ENCODE peak calls at places on chromosomes 3 and 15, in seven cellular contexts. N is mucosa of gallbladder, J is HEK293T, E is GM04504, L is mucosa of descending colon, Y is GM03348, X is NCI-H1417. M is an unnamed sample.
A peak's percentile ranks its signal among the peaks of the same experiment; 100 is the strongest.

GRCh38 chr3:160130950-160131349 is 94.3 kb upstream of the C3orf80 start:
- DNase-seq in N (no peak), J (no peak), E (no peak), L (no peak), Y (peak; percentile 59), X (no peak), M (peak; percentile 47)

GRCh38 chr3:99753268-99753975 is 64.2 kb upstream of the CMSS1 start:
- DNase-seq in N (no peak), J (peak; percentile 66), E (peak; percentile 35), L (no peak), Y (peak; percentile 54), X (peak; percentile 75), M (peak; percentile 54)

GRCh38 chr3:58585005-58585786 is 8.0 kb upstream of the FAM107A start:
- DNase-seq in N (peak; percentile 71), J (peak; percentile 93), E (peak; percentile 35), L (peak; percentile 85), Y (peak; percentile 96), X (peak; percentile 70), M (peak; percentile 91)

GRCh38 chr3:24628523-24629258 is 134.0 kb upstream of the THRB start:
- DNase-seq in N (no peak), J (no peak), E (peak; percentile 18), L (no peak), Y (no peak), X (peak; percentile 1), M (no peak)

GRCh38 chr3:13088020-13089006 is 15.1 kb upstream of the IQSEC1 start:
- DNase-seq in N (no peak), J (no peak), E (no peak), L (no peak), Y (no peak), X (peak; percentile 54), M (no peak)

GRCh38 chr15:71730277-71731144 is 79.8 kb upstream of the NR2E3 start:
- DNase-seq in N (peak; percentile 64), J (peak; percentile 66), E (peak; percentile 41), L (no peak), Y (peak; percentile 83), X (peak; percentile 73), M (peak; percentile 78)

GRCh38 chr3:21705769-21706168 is 45.2 kb downstream of the ZNF385D start:
- DNase-seq in N (peak; percentile 87), J (no peak), E (peak; percentile 80), L (no peak), Y (peak; percentile 84), X (no peak), M (peak; percentile 91)

GRCh38 chr3:150384517-150385212 is 23.4 kb upstream of the TSC22D2 start:
- DNase-seq in N (peak; percentile 33), J (peak; percentile 81), E (no peak), L (no peak), Y (no peak), X (peak; percentile 21), M (no peak)

GRCh38 chr3:27431116-27431515 is 53.1 kb downstream of the SLC4A7 start:
- DNase-seq in N (peak; percentile 68), J (no peak), E (peak; percentile 98), L (no peak), Y (peak; percentile 85), X (no peak), M (peak; percentile 90)

GRCh38 chr15:52801748-52802085 is 11.6 kb upstream of the ONECUT1 start:
- DNase-seq in N (no peak), J (no peak), E (no peak), L (no peak), Y (no peak), X (no peak), M (no peak)

GRCh38 chr3:12430086-12430485 is 54.2 kb upstream of the TSEN2 start:
- DNase-seq in N (no peak), J (no peak), E (no peak), L (no peak), Y (no peak), X (no peak), M (no peak)

GRCh38 chr3:187255314-187255713 is 36.2 kb downstream of the MASP1 start:
- DNase-seq in N (no peak), J (no peak), E (no peak), L (no peak), Y (no peak), X (no peak), M (no peak)

GRCh38 chr3:182364323-182364722 is 429.0 kb upstream of the ATP11B start:
- DNase-seq in N (no peak), J (peak; percentile 36), E (no peak), L (no peak), Y (no peak), X (no peak), M (no peak)

GRCh38 chr3:130786306-130786705 is 39.7 kb upstream of the PIK3R4 start:
- DNase-seq in N (no peak), J (no peak), E (no peak), L (no peak), Y (no peak), X (no peak), M (no peak)

GRCh38 chr3:31941230-31941632 is 39.8 kb downstream of the OSBPL10 start:
- DNase-seq in N (no peak), J (no peak), E (no peak), L (no peak), Y (no peak), X (no peak), M (no peak)

GRCh38 chr15:52099654-52100272 is 12.8 kb downstream of the BCL2L10 start:
- DNase-seq in N (no peak), J (no peak), E (no peak), L (no peak), Y (no peak), X (no peak), M (no peak)

GRCh38 chr3:32847520-32847919 is 29.7 kb downstream of the TRIM71 start:
- DNase-seq in N (no peak), J (no peak), E (no peak), L (no peak), Y (no peak), X (no peak), M (no peak)

GRCh38 chr3:71536376-71536965 is 47.1 kb downstream of the FOXP1 start:
- DNase-seq in N (no peak), J (no peak), E (peak; percentile 35), L (no peak), Y (peak; percentile 75), X (no peak), M (peak; percentile 85)

GRCh38 chr15:69921626-69922624 is 175.8 kb downstream of the TLE3 start:
- DNase-seq in N (no peak), J (no peak), E (no peak), L (no peak), Y (no peak), X (no peak), M (no peak)

GRCh38 chr3:171646357-171647133 is 163.7 kb downstream of the PLD1 start:
- DNase-seq in N (no peak), J (peak; percentile 33), E (peak; percentile 28), L (no peak), Y (peak; percentile 63), X (peak; percentile 79), M (peak; percentile 67)

GRCh38 chr15:58330836-58331561 is 100.8 kb upstream of the LIPC start:
- DNase-seq in N (no peak), J (no peak), E (no peak), L (no peak), Y (no peak), X (peak; percentile 47), M (no peak)

GRCh38 chr3:122795674-122795969 is 753 bp downstream of the SLC49A4 start:
- DNase-seq in N (no peak), J (no peak), E (no peak), L (no peak), Y (no peak), X (no peak), M (no peak)

GRCh38 chr15:90320885-90321278 is 31.2 kb upstream of the ZNF774 start:
- DNase-seq in N (no peak), J (no peak), E (no peak), L (no peak), Y (no peak), X (no peak), M (no peak)

GRCh38 chr3:143120716-143121239 is 1.2 kb downstream of the CHST2 start:
- DNase-seq in N (no peak), J (peak; percentile 57), E (no peak), L (peak; percentile 44), Y (peak; percentile 71), X (peak; percentile 55), M (peak; percentile 53)

GRCh38 chr3:121567649-121568048 is at the start of gene ARGFX:
- DNase-seq in N (no peak), J (no peak), E (no peak), L (no peak), Y (no peak), X (no peak), M (no peak)

GRCh38 chr3:181862502-181862901 is 150.8 kb downstream of the SOX2 start:
- DNase-seq in N (no peak), J (no peak), E (no peak), L (no peak), Y (no peak), X (no peak), M (no peak)

GRCh38 chr3:9769426-9770275 is at the start of gene CAMK1:
- DNase-seq in N (peak; percentile 82), J (peak; percentile 88), E (peak; percentile 32), L (peak; percentile 88), Y (peak; percentile 95), X (peak; percentile 51), M (peak; percentile 93)

GRCh38 chr15:25971053-25971452 is 107.9 kb upstream of the ATP10A start:
- DNase-seq in N (no peak), J (no peak), E (no peak), L (no peak), Y (no peak), X (no peak), M (peak; percentile 9)

GRCh38 chr3:21718161-21718765 is 32.7 kb downstream of the ZNF385D start:
- DNase-seq in N (no peak), J (no peak), E (peak; percentile 92), L (no peak), Y (peak; percentile 88), X (no peak), M (peak; percentile 94)

GRCh38 chr15:44550256-44550655 is 13.3 kb downstream of the EIF3J start:
- DNase-seq in N (no peak), J (no peak), E (no peak), L (no peak), Y (peak; percentile 37), X (peak; percentile 2), M (peak; percentile 33)